ENCODE peak calls at places on chromosomes 6 and 20, in six cellular contexts. U is adrenal gland, V is ovary, T is A549, A is psoas muscle, D is sigmoid colon. X is an unnamed sample. For H3K4me1, the result is how much of the 10 kb centered on the place peaks cover.

GRCh38 chr6:15362274-15363160 is 116.6 kb downstream of the JARID2 start:
- DNase-seq in V (no peak), U (no peak), A (no peak), T (no peak), D (no peak), X (no peak)

GRCh38 chr6:2938004-2938631 is 33.2 kb downstream of the SERPINB6 start:
- DNase-seq in V (no peak), T (no peak), U (peak), A (no peak), D (no peak), X (no peak)

GRCh38 chr20:20037960-20038359 is 14.3 kb downstream of the CRNKL1 start:
- DNase-seq in D (no peak), T (no peak), V (no peak), U (no peak), A (no peak), X (no peak)

GRCh38 chr20:47992021-47992467 is 206.8 kb upstream of the SULF2 start:
- DNase-seq in U (no peak), T (no peak), V (no peak), D (no peak), A (no peak), X (peak)

GRCh38 chr6:102798631-102799030 is 1405.1 kb downstream of the GRIK2 start:
- DNase-seq in D (no peak), T (peak), U (no peak), A (no peak), V (no peak), X (no peak)

GRCh38 chr6:4021862-4022715 is 56.8 kb downstream of the FAM217A start:
- DNase-seq in V (no peak), U (no peak), D (no peak), A (no peak), T (no peak), X (no peak)

GRCh38 chr6:52227495-52227894 is 16.8 kb downstream of the IL17F start:
- DNase-seq in A (no peak), D (no peak), U (no peak), T (no peak), V (no peak), X (no peak)

GRCh38 chr6:90425161-90425641 is 128.6 kb upstream of the BACH2 start:
- DNase-seq in A (no peak), T (no peak), V (no peak), D (no peak), U (no peak), X (no peak)

GRCh38 chr6:31945507-31946369 is at the start of gene CFB:
- DNase-seq in V (peak), D (peak), U (peak), A (peak), T (peak), X (peak)

GRCh38 chr6:68628156-68628555 is 6.9 kb upstream of the ADGRB3 start:
- DNase-seq in T (no peak), V (no peak), D (no peak), A (no peak), U (no peak), X (no peak)

GRCh38 chr20:48800227-48800626 is 27.6 kb downstream of the PREX1 start:
- DNase-seq in U (no peak), V (no peak), A (no peak), T (no peak), D (peak), X (no peak)

GRCh38 chr6:105594272-105594671 is 191.4 kb upstream of the PREP start:
- DNase-seq in T (no peak), V (no peak), U (no peak), A (no peak), D (no peak), X (no peak)

GRCh38 chr6:85628353-85628752 is 14.3 kb downstream of the SYNCRIP start:
- DNase-seq in T (no peak), D (no peak), U (no peak), A (no peak), V (no peak), X (no peak)

GRCh38 chr20:17679786-17680127 is 2.3 kb downstream of the RRBP1 start:
- DNase-seq in T (no peak), U (no peak), D (no peak), A (no peak), V (no peak), X (no peak)

GRCh38 chr6:21494505-21494904 is 99.0 kb upstream of the SOX4 start:
- DNase-seq in U (no peak), V (no peak), D (no peak), A (no peak), T (no peak), X (no peak)
- TF ChIP-seq CTCF in U (no peak), V (no peak), D (no peak), A (no peak), T (no peak), X (no peak)

GRCh38 chr20:45340951-45341350 is 7.3 kb downstream of the SDC4 start:
- DNase-seq in D (no peak), U (no peak), T (no peak), A (no peak), V (no peak), X (no peak)
- H3K4me1 ChIP-seq in D (half or more), U (half or more), T (half or more), A (half or more), V (under half), X (half or more)

DNA sequence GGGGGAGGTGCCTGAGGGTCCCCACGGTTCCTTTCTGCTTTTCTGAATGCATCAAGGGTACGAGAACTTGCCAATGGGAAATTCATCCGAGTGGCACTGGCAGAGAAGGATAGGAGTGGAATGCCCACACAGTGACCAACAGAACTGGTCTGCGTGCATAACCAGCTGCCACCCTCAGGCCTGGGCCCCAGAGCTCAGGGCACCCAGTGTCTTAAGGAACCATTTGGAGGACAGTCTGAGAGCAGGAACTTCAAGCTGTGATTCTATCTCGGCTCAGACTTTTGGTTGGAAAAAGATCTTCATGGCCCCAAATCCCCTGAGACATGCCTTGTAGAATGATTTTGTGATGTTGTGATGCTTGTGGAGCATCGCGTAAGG is 226.4 kb downstream of the SMOC2 start:
- DNase-seq in T (no peak), A (no peak), V (no peak), U (peak), D (peak), X (no peak)
- H3K27ac ChIP-seq in T (no peak), A (no peak), V (no peak), U (no peak), D (no peak), X (peak)

DNA sequence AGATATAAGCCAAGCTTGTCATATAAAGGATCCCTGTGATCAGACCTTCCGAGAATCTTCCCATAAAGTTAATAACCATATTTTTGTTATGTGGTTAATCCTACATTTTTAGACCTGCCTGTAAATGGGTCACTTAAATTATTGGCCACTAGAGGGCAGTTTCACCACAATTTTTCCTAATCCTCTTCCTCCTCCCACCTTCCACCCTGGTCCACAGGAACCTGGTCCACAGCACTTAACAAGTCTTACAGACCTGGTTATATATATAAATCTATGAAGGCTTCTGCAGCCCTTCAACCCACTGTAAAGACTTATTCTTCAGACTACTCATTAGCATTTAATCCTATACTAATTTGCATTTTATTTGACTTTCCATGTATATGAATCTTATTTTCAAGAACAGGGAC is 28.3 kb downstream of the MRS2 start:
- DNase-seq in V (no peak), A (no peak), D (no peak), U (no peak), T (peak), X (peak)
- TF ChIP-seq CTCF in V (no peak), A (peak), D (no peak), U (peak), T (peak), X (peak)

DNA sequence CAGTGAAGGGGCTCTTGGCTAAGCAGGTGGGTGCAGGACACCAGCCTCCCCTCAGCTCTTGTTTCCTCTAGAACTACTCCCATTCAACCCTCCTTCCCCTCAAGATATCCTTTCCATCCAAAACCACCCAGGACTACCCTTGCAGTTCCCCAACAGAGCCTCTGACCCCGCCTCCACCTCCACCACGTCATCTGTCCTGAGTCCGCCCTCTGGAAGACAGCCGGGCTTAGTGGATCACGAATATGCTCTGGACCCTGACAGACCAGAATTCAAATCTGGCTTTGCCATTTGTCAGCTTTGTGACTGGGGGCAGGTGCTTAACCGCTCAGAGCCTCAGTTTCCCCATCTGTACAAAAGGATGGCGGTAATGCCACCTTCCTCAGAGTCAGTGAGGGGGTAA is 31.4 kb downstream of the TFEB start:
- DNase-seq in A (no peak), T (no peak), D (no peak), U (no peak), V (no peak), X (no peak)
- H3K4me1 ChIP-seq in A (half or more), T (under half), D (half or more), U (under half), V (under half), X (under half)

DNA sequence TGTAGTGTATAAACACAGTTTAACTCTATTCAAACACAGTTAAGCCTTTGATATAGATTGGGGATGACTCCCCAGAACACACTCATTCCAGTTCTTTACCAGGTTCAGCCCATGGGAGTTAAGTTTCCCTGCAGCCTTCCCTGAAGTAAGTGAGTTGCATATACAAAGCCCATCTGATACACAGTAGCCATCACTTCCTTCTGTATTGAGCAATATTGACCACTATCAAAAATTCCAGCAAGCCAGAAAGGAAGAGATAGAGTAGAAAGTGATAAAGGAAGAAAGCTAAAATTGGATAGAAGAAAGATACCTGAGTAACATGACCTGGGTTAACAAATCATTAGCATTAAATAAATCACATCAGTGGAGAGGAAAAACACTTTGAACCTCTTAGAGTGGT is 34.6 kb downstream of the DEFB114 start:
- DNase-seq in U (no peak), V (no peak), T (no peak), D (no peak), A (no peak), X (no peak)
- H3K27ac ChIP-seq in U (no peak), V (no peak), T (no peak), D (no peak), A (no peak), X (no peak)

DNA sequence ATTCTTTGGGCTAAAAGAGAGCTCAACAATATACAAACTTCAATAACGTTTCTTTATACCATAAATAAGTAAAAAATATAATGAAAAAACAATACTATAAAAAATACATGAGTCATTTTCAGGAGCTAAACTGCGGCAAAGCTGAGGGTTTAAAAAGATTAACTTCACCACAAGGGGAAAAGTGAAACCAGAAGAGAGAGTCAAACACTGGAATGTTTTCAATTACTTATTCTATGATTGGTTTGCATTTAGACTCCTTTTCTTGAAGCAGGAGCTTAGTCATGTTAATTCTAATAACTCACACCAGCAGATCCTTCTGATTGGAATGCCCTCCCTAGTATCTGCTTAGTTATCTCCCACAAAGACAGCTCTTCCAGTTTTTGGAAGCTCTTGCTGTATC is 627.3 kb downstream of the UTRN start:
- DNase-seq in T (no peak), A (no peak), U (no peak), D (no peak), V (no peak), X (peak)
- TF ChIP-seq CTCF in T (no peak), A (no peak), U (no peak), D (no peak), V (no peak), X (peak)

GRCh38 chr6:159036673-159037072 is 8.1 kb downstream of the TAGAP start:
- DNase-seq in A (no peak), V (no peak), D (no peak), T (no peak), U (no peak), X (no peak)
- H3K4me1 ChIP-seq in A (under half), V (under half), D (under half), T (under half), U (under half), X (under half)

X was measured in foreskin keratinocyte.